ENCODE peak calls at places on chromosome 12, in seven cellular contexts. One of them, this sample, is unnamed.

GRCh38 chr12:62761658-62762057 is 173.3 kb downstream of the PPM1H start:
- DNase-seq in NCI-H1092 treated with DMSO at 0.1 percent for 48 hours: no peak
- DNase-seq in GM03348: peak
- DNase-seq in GDM1: no peak
- DNase-seq in HEK293T: no peak
- DNase-seq in putamen: no peak
- DNase-seq in activated CD4-positive, alpha-beta T cell treated with anti-CD3 and anti-CD28 coated beads, Interleukin-2, amount 10 ng/mL, durations not matched to agents 7 days and 5 days: no peak
- DNase-seq in this sample: no peak

GRCh38 chr12:27309293-27309994 is 23.2 kb upstream of the BMAL2 start:
- DNase-seq in NCI-H1092 treated with DMSO at 0.1 percent for 48 hours: no peak
- DNase-seq in GM03348: no peak
- DNase-seq in GDM1: no peak
- DNase-seq in HEK293T: no peak
- DNase-seq in putamen: no peak
- DNase-seq in activated CD4-positive, alpha-beta T cell treated with anti-CD3 and anti-CD28 coated beads, Interleukin-2, amount 10 ng/mL, durations not matched to agents 7 days and 5 days: no peak
- DNase-seq in this sample: no peak

GRCh38 chr12:88946377-88946997 is 366.2 kb upstream of the KITLG start:
- DNase-seq in NCI-H1092 treated with DMSO at 0.1 percent for 48 hours: no peak
- DNase-seq in GM03348: peak
- DNase-seq in GDM1: peak
- DNase-seq in HEK293T: no peak
- DNase-seq in putamen: no peak
- DNase-seq in activated CD4-positive, alpha-beta T cell treated with anti-CD3 and anti-CD28 coated beads, Interleukin-2, amount 10 ng/mL, durations not matched to agents 7 days and 5 days: no peak
- DNase-seq in this sample: peak

GRCh38 chr12:64610660-64611429 is 550 bp downstream of the RASSF3 start:
- DNase-seq in NCI-H1092 treated with DMSO at 0.1 percent for 48 hours: peak
- DNase-seq in GM03348: peak
- DNase-seq in GDM1: peak
- DNase-seq in HEK293T: peak
- DNase-seq in putamen: no peak
- DNase-seq in activated CD4-positive, alpha-beta T cell treated with anti-CD3 and anti-CD28 coated beads, Interleukin-2, amount 10 ng/mL, durations not matched to agents 7 days and 5 days: peak
- DNase-seq in this sample: peak

GRCh38 chr12:127401536-127401935 is 865.4 kb upstream of the TMEM132C start:
- DNase-seq in NCI-H1092 treated with DMSO at 0.1 percent for 48 hours: no peak
- DNase-seq in GM03348: no peak
- DNase-seq in GDM1: no peak
- DNase-seq in HEK293T: no peak
- DNase-seq in putamen: no peak
- DNase-seq in activated CD4-positive, alpha-beta T cell treated with anti-CD3 and anti-CD28 coated beads, Interleukin-2, amount 10 ng/mL, durations not matched to agents 7 days and 5 days: no peak
- DNase-seq in this sample: no peak

GRCh38 chr12:52025301-52026172 is 18.8 kb downstream of the TAMALIN start:
- DNase-seq in NCI-H1092 treated with DMSO at 0.1 percent for 48 hours: peak
- DNase-seq in GM03348: peak
- DNase-seq in GDM1: peak
- DNase-seq in HEK293T: peak
- DNase-seq in putamen: peak
- DNase-seq in activated CD4-positive, alpha-beta T cell treated with anti-CD3 and anti-CD28 coated beads, Interleukin-2, amount 10 ng/mL, durations not matched to agents 7 days and 5 days: peak
- DNase-seq in this sample: peak

GRCh38 chr12:117408161-117408791 is 46.9 kb upstream of the NOS1 start:
- DNase-seq in NCI-H1092 treated with DMSO at 0.1 percent for 48 hours: peak
- DNase-seq in GM03348: peak
- DNase-seq in GDM1: no peak
- DNase-seq in HEK293T: no peak
- DNase-seq in putamen: peak
- DNase-seq in activated CD4-positive, alpha-beta T cell treated with anti-CD3 and anti-CD28 coated beads, Interleukin-2, amount 10 ng/mL, durations not matched to agents 7 days and 5 days: no peak
- DNase-seq in this sample: peak

GRCh38 chr12:125544979-125545378 is 479.7 kb downstream of the AACS start:
- DNase-seq in NCI-H1092 treated with DMSO at 0.1 percent for 48 hours: no peak
- DNase-seq in GM03348: no peak
- DNase-seq in GDM1: no peak
- DNase-seq in HEK293T: no peak
- DNase-seq in putamen: no peak
- DNase-seq in activated CD4-positive, alpha-beta T cell treated with anti-CD3 and anti-CD28 coated beads, Interleukin-2, amount 10 ng/mL, durations not matched to agents 7 days and 5 days: no peak
- DNase-seq in this sample: no peak

GRCh38 chr12:101799774-101800173 is 31.0 kb downstream of the GNPTAB start:
- DNase-seq in NCI-H1092 treated with DMSO at 0.1 percent for 48 hours: no peak
- DNase-seq in GM03348: no peak
- DNase-seq in GDM1: no peak
- DNase-seq in HEK293T: no peak
- DNase-seq in putamen: no peak
- DNase-seq in activated CD4-positive, alpha-beta T cell treated with anti-CD3 and anti-CD28 coated beads, Interleukin-2, amount 10 ng/mL, durations not matched to agents 7 days and 5 days: no peak
- DNase-seq in this sample: no peak

GRCh38 chr12:49355913-49356312 is 9.2 kb downstream of the DNAJC22 start:
- DNase-seq in NCI-H1092 treated with DMSO at 0.1 percent for 48 hours: no peak
- DNase-seq in GM03348: no peak
- DNase-seq in GDM1: no peak
- DNase-seq in HEK293T: no peak
- DNase-seq in putamen: no peak
- DNase-seq in activated CD4-positive, alpha-beta T cell treated with anti-CD3 and anti-CD28 coated beads, Interleukin-2, amount 10 ng/mL, durations not matched to agents 7 days and 5 days: no peak
- DNase-seq in this sample: no peak

GRCh38 chr12:124568431-124569374 is 1.3 kb upstream of the NCOR2 start:
- DNase-seq in NCI-H1092 treated with DMSO at 0.1 percent for 48 hours: no peak
- DNase-seq in GM03348: peak
- DNase-seq in GDM1: peak
- DNase-seq in HEK293T: peak
- DNase-seq in putamen: peak
- DNase-seq in activated CD4-positive, alpha-beta T cell treated with anti-CD3 and anti-CD28 coated beads, Interleukin-2, amount 10 ng/mL, durations not matched to agents 7 days and 5 days: no peak
- DNase-seq in this sample: peak

GRCh38 chr12:34394211-34395055 is 372.1 kb downstream of the ALG10 start:
- DNase-seq in NCI-H1092 treated with DMSO at 0.1 percent for 48 hours: no peak
- DNase-seq in GM03348: no peak
- DNase-seq in GDM1: no peak
- DNase-seq in HEK293T: no peak
- DNase-seq in putamen: no peak
- DNase-seq in activated CD4-positive, alpha-beta T cell treated with anti-CD3 and anti-CD28 coated beads, Interleukin-2, amount 10 ng/mL, durations not matched to agents 7 days and 5 days: no peak
- DNase-seq in this sample: no peak

GRCh38 chr12:53324113-53324778 is 2.8 kb upstream of the AAAS start:
- DNase-seq in NCI-H1092 treated with DMSO at 0.1 percent for 48 hours: no peak
- DNase-seq in GM03348: no peak
- DNase-seq in GDM1: peak
- DNase-seq in HEK293T: no peak
- DNase-seq in putamen: no peak
- DNase-seq in activated CD4-positive, alpha-beta T cell treated with anti-CD3 and anti-CD28 coated beads, Interleukin-2, amount 10 ng/mL, durations not matched to agents 7 days and 5 days: peak
- DNase-seq in this sample: peak

GRCh38 chr12:21704847-21705246 is 47.2 kb upstream of the LDHB start:
- DNase-seq in NCI-H1092 treated with DMSO at 0.1 percent for 48 hours: no peak
- DNase-seq in GM03348: no peak
- DNase-seq in GDM1: no peak
- DNase-seq in HEK293T: no peak
- DNase-seq in putamen: no peak
- DNase-seq in activated CD4-positive, alpha-beta T cell treated with anti-CD3 and anti-CD28 coated beads, Interleukin-2, amount 10 ng/mL, durations not matched to agents 7 days and 5 days: no peak
- DNase-seq in this sample: no peak

GRCh38 chr12:131986847-131987398 is 37.2 kb downstream of the EP400 start:
- DNase-seq in NCI-H1092 treated with DMSO at 0.1 percent for 48 hours: no peak
- DNase-seq in GM03348: no peak
- DNase-seq in GDM1: no peak
- DNase-seq in HEK293T: no peak
- DNase-seq in putamen: no peak
- DNase-seq in activated CD4-positive, alpha-beta T cell treated with anti-CD3 and anti-CD28 coated beads, Interleukin-2, amount 10 ng/mL, durations not matched to agents 7 days and 5 days: no peak
- DNase-seq in this sample: peak

GRCh38 chr12:104846056-104846762 is 111.9 kb downstream of the SLC41A2 start:
- DNase-seq in NCI-H1092 treated with DMSO at 0.1 percent for 48 hours: no peak
- DNase-seq in GM03348: peak
- DNase-seq in GDM1: no peak
- DNase-seq in HEK293T: no peak
- DNase-seq in putamen: no peak
- DNase-seq in activated CD4-positive, alpha-beta T cell treated with anti-CD3 and anti-CD28 coated beads, Interleukin-2, amount 10 ng/mL, durations not matched to agents 7 days and 5 days: no peak
- DNase-seq in this sample: no peak

GRCh38 chr12:43903686-43904085 is 67.8 kb downstream of the TMEM117 start:
- DNase-seq in NCI-H1092 treated with DMSO at 0.1 percent for 48 hours: no peak
- DNase-seq in GM03348: no peak
- DNase-seq in GDM1: no peak
- DNase-seq in HEK293T: no peak
- DNase-seq in putamen: no peak
- DNase-seq in activated CD4-positive, alpha-beta T cell treated with anti-CD3 and anti-CD28 coated beads, Interleukin-2, amount 10 ng/mL, durations not matched to agents 7 days and 5 days: no peak
- DNase-seq in this sample: no peak

GRCh38 chr12:112480931-112481330 is 62.2 kb downstream of the PTPN11 start:
- DNase-seq in NCI-H1092 treated with DMSO at 0.1 percent for 48 hours: no peak
- DNase-seq in GM03348: no peak
- DNase-seq in GDM1: no peak
- DNase-seq in HEK293T: no peak
- DNase-seq in putamen: no peak
- DNase-seq in activated CD4-positive, alpha-beta T cell treated with anti-CD3 and anti-CD28 coated beads, Interleukin-2, amount 10 ng/mL, durations not matched to agents 7 days and 5 days: no peak
- DNase-seq in this sample: no peak

GRCh38 chr12:65962921-65963883 is 138.9 kb downstream of the HMGA2 start:
- DNase-seq in NCI-H1092 treated with DMSO at 0.1 percent for 48 hours: no peak
- DNase-seq in GM03348: no peak
- DNase-seq in GDM1: no peak
- DNase-seq in HEK293T: peak
- DNase-seq in putamen: no peak
- DNase-seq in activated CD4-positive, alpha-beta T cell treated with anti-CD3 and anti-CD28 coated beads, Interleukin-2, amount 10 ng/mL, durations not matched to agents 7 days and 5 days: no peak
- DNase-seq in this sample: peak

GRCh38 chr12:64010069-64010686 is 165.7 kb downstream of the SRGAP1 start:
- DNase-seq in NCI-H1092 treated with DMSO at 0.1 percent for 48 hours: no peak
- DNase-seq in GM03348: peak
- DNase-seq in GDM1: no peak
- DNase-seq in HEK293T: no peak
- DNase-seq in putamen: no peak
- DNase-seq in activated CD4-positive, alpha-beta T cell treated with anti-CD3 and anti-CD28 coated beads, Interleukin-2, amount 10 ng/mL, durations not matched to agents 7 days and 5 days: no peak
- DNase-seq in this sample: no peak

GRCh38 chr12:54134850-54135249 is 53.9 kb downstream of the SMUG1 start:
- DNase-seq in NCI-H1092 treated with DMSO at 0.1 percent for 48 hours: peak
- DNase-seq in GM03348: no peak
- DNase-seq in GDM1: no peak
- DNase-seq in HEK293T: no peak
- DNase-seq in putamen: no peak
- DNase-seq in activated CD4-positive, alpha-beta T cell treated with anti-CD3 and anti-CD28 coated beads, Interleukin-2, amount 10 ng/mL, durations not matched to agents 7 days and 5 days: no peak
- DNase-seq in this sample: no peak

GRCh38 chr12:51270067-51270846 is at the start of gene SMAGP:
- DNase-seq in NCI-H1092 treated with DMSO at 0.1 percent for 48 hours: no peak
- DNase-seq in GM03348: peak
- DNase-seq in GDM1: no peak
- DNase-seq in HEK293T: peak
- DNase-seq in putamen: no peak
- DNase-seq in activated CD4-positive, alpha-beta T cell treated with anti-CD3 and anti-CD28 coated beads, Interleukin-2, amount 10 ng/mL, durations not matched to agents 7 days and 5 days: peak
- DNase-seq in this sample: peak